ENCODE peak calls at places on chromosomes 16 and 17, in seven cellular contexts. One of them, this sample, is unnamed.

GRCh38 chr16:71440669-71441347 is 1.0 kb downstream of the TLE7 start:
- DNase-seq in dorsolateral prefrontal cortex: no peak
- DNase-seq in heart right ventricle: no peak
- DNase-seq in astrocyte: no peak
- DNase-seq in A549: no peak
- DNase-seq in spleen: no peak
- DNase-seq in kidney: no peak
- DNase-seq in this sample: no peak

GRCh38 chr17:35973333-35974260 is 7.7 kb downstream of the CCL16 start:
- DNase-seq in dorsolateral prefrontal cortex: no peak
- DNase-seq in heart right ventricle: peak; percentile 16
- DNase-seq in astrocyte: peak; percentile 15
- DNase-seq in A549: no peak
- DNase-seq in spleen: no peak
- DNase-seq in kidney: no peak
- DNase-seq in this sample: no peak

GRCh38 chr16:51031598-51031997 is 119.5 kb downstream of the SALL1 start:
- DNase-seq in dorsolateral prefrontal cortex: no peak
- DNase-seq in heart right ventricle: no peak
- DNase-seq in astrocyte: no peak
- DNase-seq in A549: no peak
- DNase-seq in spleen: no peak
- DNase-seq in kidney: no peak
- DNase-seq in this sample: no peak

GRCh38 chr16:1054660-1055556 is 17.6 kb upstream of the SSTR5 start:
- DNase-seq in dorsolateral prefrontal cortex: peak; percentile 76
- DNase-seq in heart right ventricle: peak; percentile 59
- DNase-seq in astrocyte: no peak
- DNase-seq in A549: peak; percentile 77
- DNase-seq in spleen: no peak
- DNase-seq in kidney: no peak
- DNase-seq in this sample: no peak

GRCh38 chr16:51374346-51374745 is 223.3 kb upstream of the SALL1 start:
- DNase-seq in dorsolateral prefrontal cortex: no peak
- DNase-seq in heart right ventricle: no peak
- DNase-seq in astrocyte: peak; percentile 89
- DNase-seq in A549: no peak
- DNase-seq in spleen: no peak
- DNase-seq in kidney: no peak
- DNase-seq in this sample: no peak

GRCh38 chr17:44549736-44550135 is 7.5 kb upstream of the FZD2 start:
- DNase-seq in dorsolateral prefrontal cortex: no peak
- DNase-seq in heart right ventricle: no peak
- DNase-seq in astrocyte: no peak
- DNase-seq in A549: no peak
- DNase-seq in spleen: no peak
- DNase-seq in kidney: no peak
- DNase-seq in this sample: no peak

GRCh38 chr17:32912218-32912897 is 15.6 kb upstream of the TMEM98 start:
- DNase-seq in dorsolateral prefrontal cortex: no peak
- DNase-seq in heart right ventricle: peak; percentile 51
- DNase-seq in astrocyte: peak; percentile 52
- DNase-seq in A549: no peak
- DNase-seq in spleen: no peak
- DNase-seq in kidney: peak; percentile 86
- DNase-seq in this sample: no peak

GRCh38 chr16:88616320-88616719 is 22.1 kb upstream of the IL17C start:
- DNase-seq in dorsolateral prefrontal cortex: no peak
- DNase-seq in heart right ventricle: no peak
- DNase-seq in astrocyte: no peak
- DNase-seq in A549: no peak
- DNase-seq in spleen: no peak
- DNase-seq in kidney: no peak
- DNase-seq in this sample: no peak

GRCh38 chr16:4273858-4274291 is 1.1 kb upstream of the TFAP4 start:
- DNase-seq in dorsolateral prefrontal cortex: no peak
- DNase-seq in heart right ventricle: peak; percentile 70
- DNase-seq in astrocyte: no peak
- DNase-seq in A549: peak; percentile 74
- DNase-seq in spleen: peak; percentile 89
- DNase-seq in kidney: peak; percentile 88
- DNase-seq in this sample: no peak

GRCh38 chr17:32596666-32597065 is 109.9 kb downstream of the CDK5R1 start:
- DNase-seq in dorsolateral prefrontal cortex: no peak
- DNase-seq in heart right ventricle: no peak
- DNase-seq in astrocyte: no peak
- DNase-seq in A549: no peak
- DNase-seq in spleen: no peak
- DNase-seq in kidney: no peak
- DNase-seq in this sample: no peak

GRCh38 chr16:78227855-78228254 is 128.4 kb downstream of the WWOX start:
- DNase-seq in dorsolateral prefrontal cortex: no peak
- DNase-seq in heart right ventricle: no peak
- DNase-seq in astrocyte: no peak
- DNase-seq in A549: no peak
- DNase-seq in spleen: no peak
- DNase-seq in kidney: no peak
- DNase-seq in this sample: no peak

GRCh38 chr17:29977836-29978235 is 36.4 kb downstream of the EFCAB5 start:
- DNase-seq in dorsolateral prefrontal cortex: no peak
- DNase-seq in heart right ventricle: no peak
- DNase-seq in astrocyte: peak; percentile 64
- DNase-seq in A549: no peak
- DNase-seq in spleen: no peak
- DNase-seq in kidney: no peak
- DNase-seq in this sample: no peak

GRCh38 chr17:47816947-47817346 is 4.6 kb downstream of the OSBPL7 start:
- DNase-seq in dorsolateral prefrontal cortex: no peak
- DNase-seq in heart right ventricle: no peak
- DNase-seq in astrocyte: no peak
- DNase-seq in A549: no peak
- DNase-seq in spleen: no peak
- DNase-seq in kidney: no peak
- DNase-seq in this sample: no peak
- H3K27ac ChIP-seq in dorsolateral prefrontal cortex: no peak overlapping the region
- H3K27ac ChIP-seq in heart right ventricle: no peak overlapping the region
- H3K27ac ChIP-seq in astrocyte: no peak overlapping the region
- H3K27ac ChIP-seq in A549: no peak overlapping the region
- H3K27ac ChIP-seq in spleen: no peak overlapping the region
- H3K27ac ChIP-seq in kidney: no peak overlapping the region
- H3K27ac ChIP-seq in this sample: no peak overlapping the region

GRCh38 chr17:78125138-78125913 is 3.2 kb downstream of the TMC6 start:
- DNase-seq in dorsolateral prefrontal cortex: no peak
- DNase-seq in heart right ventricle: no peak
- DNase-seq in astrocyte: no peak
- DNase-seq in A549: no peak
- DNase-seq in spleen: peak; percentile 87
- DNase-seq in kidney: peak; percentile 67
- DNase-seq in this sample: peak; percentile 59
- H3K27ac ChIP-seq in dorsolateral prefrontal cortex: no peak overlapping the region
- H3K27ac ChIP-seq in heart right ventricle: peak overlapping the region; percentile 96
- H3K27ac ChIP-seq in astrocyte: no peak overlapping the region
- H3K27ac ChIP-seq in A549: no peak overlapping the region
- H3K27ac ChIP-seq in spleen: peak overlapping the region; percentile 97
- H3K27ac ChIP-seq in kidney: no peak overlapping the region
- H3K27ac ChIP-seq in this sample: peak overlapping the region; percentile 87

GRCh38 chr16:2190659-2191445 is 5.6 kb downstream of the CASKIN1 start:
- DNase-seq in dorsolateral prefrontal cortex: peak; percentile 31
- DNase-seq in heart right ventricle: no peak
- DNase-seq in astrocyte: no peak
- DNase-seq in A549: no peak
- DNase-seq in spleen: no peak
- DNase-seq in kidney: no peak
- DNase-seq in this sample: no peak
- H3K27ac ChIP-seq in dorsolateral prefrontal cortex: peak overlapping the region; percentile 73
- H3K27ac ChIP-seq in heart right ventricle: no peak overlapping the region
- H3K27ac ChIP-seq in astrocyte: no peak overlapping the region
- H3K27ac ChIP-seq in A549: no peak overlapping the region
- H3K27ac ChIP-seq in spleen: no peak overlapping the region
- H3K27ac ChIP-seq in kidney: no peak overlapping the region
- H3K27ac ChIP-seq in this sample: no peak overlapping the region

DNA sequence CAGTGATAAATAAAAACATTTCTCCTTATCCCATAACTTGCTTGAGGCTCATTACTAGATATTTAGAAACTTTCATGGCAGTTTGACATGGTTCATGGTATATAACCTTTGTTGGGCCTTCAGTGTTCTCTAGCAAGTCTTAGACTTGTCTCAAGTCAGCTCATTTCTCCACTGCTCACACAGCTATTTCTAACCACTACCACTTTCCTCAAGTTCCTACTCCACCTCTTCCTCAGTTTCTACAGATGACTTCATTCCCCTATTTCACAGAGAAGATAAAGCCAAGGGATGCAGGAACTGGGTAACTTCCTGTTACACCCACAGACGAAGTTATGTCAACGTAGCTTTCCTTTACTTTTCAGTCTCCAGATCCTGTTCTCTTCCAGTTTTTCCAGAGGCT is 23.2 kb downstream of the NLK start:
- DNase-seq in dorsolateral prefrontal cortex: no peak
- DNase-seq in heart right ventricle: no peak
- DNase-seq in astrocyte: peak; percentile 25
- DNase-seq in A549: no peak
- DNase-seq in spleen: no peak
- DNase-seq in kidney: no peak
- DNase-seq in this sample: no peak
- H3K27ac ChIP-seq in dorsolateral prefrontal cortex: no peak overlapping the region
- H3K27ac ChIP-seq in heart right ventricle: peak overlapping the region; percentile 5
- H3K27ac ChIP-seq in astrocyte: no peak overlapping the region
- H3K27ac ChIP-seq in A549: no peak overlapping the region
- H3K27ac ChIP-seq in spleen: peak overlapping the region; percentile 49
- H3K27ac ChIP-seq in kidney: no peak overlapping the region
- H3K27ac ChIP-seq in this sample: no peak overlapping the region

GRCh38 chr16:22789281-22789945 is 24.5 kb upstream of the HS3ST2 start:
- DNase-seq in dorsolateral prefrontal cortex: no peak
- DNase-seq in heart right ventricle: no peak
- DNase-seq in astrocyte: no peak
- DNase-seq in A549: no peak
- DNase-seq in spleen: no peak
- DNase-seq in kidney: no peak
- DNase-seq in this sample: no peak

GRCh38 chr16:22787456-22788189 is 26.3 kb upstream of the HS3ST2 start:
- DNase-seq in dorsolateral prefrontal cortex: no peak
- DNase-seq in heart right ventricle: no peak
- DNase-seq in astrocyte: peak; percentile 12
- DNase-seq in A549: no peak
- DNase-seq in spleen: no peak
- DNase-seq in kidney: no peak
- DNase-seq in this sample: no peak

GRCh38 chr16:22786284-22786683 is 27.7 kb upstream of the HS3ST2 start:
- DNase-seq in dorsolateral prefrontal cortex: no peak
- DNase-seq in heart right ventricle: no peak
- DNase-seq in astrocyte: no peak
- DNase-seq in A549: no peak
- DNase-seq in spleen: no peak
- DNase-seq in kidney: no peak
- DNase-seq in this sample: no peak

GRCh38 chr16:22786691-22787090 is 27.3 kb upstream of the HS3ST2 start:
- DNase-seq in dorsolateral prefrontal cortex: no peak
- DNase-seq in heart right ventricle: no peak
- DNase-seq in astrocyte: no peak
- DNase-seq in A549: no peak
- DNase-seq in spleen: no peak
- DNase-seq in kidney: no peak
- DNase-seq in this sample: no peak

DNA sequence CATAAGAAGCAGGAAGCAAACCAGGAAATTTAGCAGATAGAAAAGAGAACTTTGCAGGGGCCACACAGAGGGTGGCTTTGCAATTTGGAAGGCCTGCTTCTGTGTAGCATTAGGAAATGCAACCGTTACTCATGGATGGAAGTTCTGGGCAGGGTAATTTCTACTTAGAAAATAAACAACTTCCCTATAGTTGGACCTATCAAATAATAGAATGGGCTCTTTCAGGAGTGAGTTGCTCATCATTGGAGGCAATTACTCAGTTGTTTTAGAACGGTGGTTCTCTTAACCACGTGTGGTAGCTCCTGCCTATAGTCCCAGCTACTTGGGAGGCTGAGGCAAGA is 25.8 kb upstream of the HS3ST2 start:
- DNase-seq in dorsolateral prefrontal cortex: no peak
- DNase-seq in heart right ventricle: no peak
- DNase-seq in astrocyte: no peak
- DNase-seq in A549: no peak
- DNase-seq in spleen: no peak
- DNase-seq in kidney: no peak
- DNase-seq in this sample: no peak
- H3K27ac ChIP-seq in dorsolateral prefrontal cortex: no peak overlapping the region
- H3K27ac ChIP-seq in heart right ventricle: no peak overlapping the region
- H3K27ac ChIP-seq in astrocyte: no peak overlapping the region
- H3K27ac ChIP-seq in A549: no peak overlapping the region
- H3K27ac ChIP-seq in spleen: no peak overlapping the region
- H3K27ac ChIP-seq in kidney: no peak overlapping the region
- H3K27ac ChIP-seq in this sample: no peak overlapping the region

DNA sequence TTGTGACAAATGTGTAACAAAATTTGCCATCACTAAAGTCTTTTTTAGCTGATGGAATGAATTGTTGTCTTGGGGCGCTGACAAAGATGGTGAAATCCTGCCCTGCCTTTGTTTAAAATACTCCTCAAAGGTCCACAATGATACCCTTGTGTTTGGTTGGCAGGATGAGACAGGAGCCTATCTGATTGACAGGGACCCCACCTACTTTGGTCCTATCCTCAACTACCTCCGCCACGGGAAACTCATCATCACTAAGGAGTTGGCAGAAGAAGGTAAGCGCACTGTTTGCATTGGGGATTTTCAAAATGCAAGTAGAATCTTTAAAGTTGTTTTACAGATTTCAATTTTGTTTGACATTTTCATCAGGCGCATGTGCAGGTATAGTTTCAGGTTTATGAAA is 2.0 kb downstream of the KCTD2 start:
- DNase-seq in dorsolateral prefrontal cortex: no peak
- DNase-seq in heart right ventricle: no peak
- DNase-seq in astrocyte: no peak
- DNase-seq in A549: no peak
- DNase-seq in spleen: no peak
- DNase-seq in kidney: no peak
- DNase-seq in this sample: no peak
- H3K27ac ChIP-seq in dorsolateral prefrontal cortex: no peak overlapping the region
- H3K27ac ChIP-seq in heart right ventricle: peak overlapping the region; percentile 95
- H3K27ac ChIP-seq in astrocyte: no peak overlapping the region
- H3K27ac ChIP-seq in A549: no peak overlapping the region
- H3K27ac ChIP-seq in spleen: peak overlapping the region; percentile 98
- H3K27ac ChIP-seq in kidney: no peak overlapping the region
- H3K27ac ChIP-seq in this sample: no peak overlapping the region